ENCODE peak calls at places on chromosomes 2 and 18, in four cellular contexts. One of them, this sample, is unnamed.

GRCh38 chr2:182057002-182057401 is 71.3 kb downstream of the PPP1R1C start:
- DNase-seq in GM12878: no peak
- DNase-seq in HepG2: no peak
- DNase-seq in K562: no peak
- DNase-seq in this sample: no peak

GRCh38 chr2:236616031-236616430 is 46.4 kb downstream of the ACKR3 start:
- DNase-seq in GM12878: no peak
- DNase-seq in HepG2: no peak
- DNase-seq in K562: no peak
- DNase-seq in this sample: no peak

GRCh38 chr2:161178756-161179155 is 18.5 kb downstream of the TANK start:
- DNase-seq in GM12878: no peak
- DNase-seq in HepG2: no peak
- DNase-seq in K562: no peak
- DNase-seq in this sample: no peak

GRCh38 chr2:55712477-55713060 is 18.9 kb upstream of the PNPT1 start:
- DNase-seq in GM12878: no peak
- DNase-seq in HepG2: no peak
- DNase-seq in K562: no peak
- DNase-seq in this sample: no peak

GRCh38 chr2:173353556-173353955 is 1.1 kb upstream of the CDCA7 start:
- DNase-seq in GM12878: no peak
- DNase-seq in HepG2: no peak
- DNase-seq in K562: no peak
- DNase-seq in this sample: no peak

GRCh38 chr18:60391571-60392226 is 19.1 kb upstream of the MC4R start:
- DNase-seq in GM12878: no peak
- DNase-seq in HepG2: no peak
- DNase-seq in K562: no peak
- DNase-seq in this sample: no peak

GRCh38 chr2:13113016-13113415 is 396.3 kb downstream of the TRIB2 start:
- DNase-seq in GM12878: no peak
- DNase-seq in HepG2: no peak
- DNase-seq in K562: no peak
- DNase-seq in this sample: no peak

GRCh38 chr2:232540441-232541041 is 1.0 kb downstream of the CHRNG start:
- DNase-seq in GM12878: no peak
- DNase-seq in HepG2: no peak
- DNase-seq in K562: no peak
- DNase-seq in this sample: no peak

GRCh38 chr18:13615432-13615861 is 110.9 kb downstream of the FAM210A start:
- DNase-seq in GM12878: no peak
- DNase-seq in HepG2: no peak
- DNase-seq in K562: no peak
- DNase-seq in this sample: no peak

GRCh38 chr2:232269867-232270266 is 108.7 kb upstream of the ALPP start:
- DNase-seq in GM12878: no peak
- DNase-seq in HepG2: no peak
- DNase-seq in K562: no peak
- DNase-seq in this sample: no peak

GRCh38 chr2:134392689-134393476 is 139.0 kb downstream of the MGAT5 start:
- DNase-seq in GM12878: no peak
- DNase-seq in HepG2: no peak
- DNase-seq in K562: peak; percentile 7
- DNase-seq in this sample: no peak

GRCh38 chr2:230219419-230220331 is at the start of gene SP110:
- DNase-seq in GM12878: peak; percentile 78
- DNase-seq in HepG2: peak; percentile 65
- DNase-seq in K562: peak; percentile 69
- DNase-seq in this sample: peak; percentile 12

GRCh38 chr2:25845843-25846505 is 32.3 kb downstream of the ASXL2 start:
- DNase-seq in GM12878: no peak
- DNase-seq in HepG2: no peak
- DNase-seq in K562: no peak
- DNase-seq in this sample: no peak

GRCh38 chr2:106197878-106198277 is 3.8 kb upstream of the UXS1 start:
- DNase-seq in GM12878: no peak
- DNase-seq in HepG2: peak; percentile 93
- DNase-seq in K562: no peak
- DNase-seq in this sample: no peak

GRCh38 chr2:5530022-5530696 is 162.0 kb upstream of the SOX11 start:
- DNase-seq in GM12878: no peak
- DNase-seq in HepG2: no peak
- DNase-seq in K562: no peak
- DNase-seq in this sample: no peak

GRCh38 chr2:233329489-233330135 is 22.0 kb downstream of the SAG start:
- DNase-seq in GM12878: no peak
- DNase-seq in HepG2: no peak
- DNase-seq in K562: peak; percentile 34
- DNase-seq in this sample: no peak

GRCh38 chr18:47730795-47731194 is 199.7 kb downstream of the SMAD2 start:
- DNase-seq in GM12878: no peak
- DNase-seq in HepG2: no peak
- DNase-seq in K562: no peak
- DNase-seq in this sample: no peak

GRCh38 chr2:216555274-216555673 is 56.6 kb downstream of the RPL37A start:
- DNase-seq in GM12878: no peak
- DNase-seq in HepG2: no peak
- DNase-seq in K562: no peak
- DNase-seq in this sample: no peak

GRCh38 chr18:30328839-30329238 is 713.7 kb downstream of the DSC3 start:
- DNase-seq in GM12878: no peak
- DNase-seq in HepG2: no peak
- DNase-seq in K562: no peak
- DNase-seq in this sample: no peak

GRCh38 chr2:44570777-44571176 is 209.0 kb downstream of the CAMKMT start:
- DNase-seq in GM12878: no peak
- DNase-seq in HepG2: no peak
- DNase-seq in K562: no peak
- DNase-seq in this sample: no peak

GRCh38 chr2:143426296-143426695 is 297.1 kb downstream of the ARHGAP15 start:
- DNase-seq in GM12878: no peak
- DNase-seq in HepG2: no peak
- DNase-seq in K562: no peak
- DNase-seq in this sample: no peak

GRCh38 chr2:145066151-145066661 is 546.3 kb upstream of the ZEB2 start:
- DNase-seq in GM12878: no peak
- DNase-seq in HepG2: no peak
- DNase-seq in K562: no peak
- DNase-seq in this sample: no peak

GRCh38 chr18:66138642-66139041 is 387.8 kb downstream of the CDH7 start:
- DNase-seq in GM12878: no peak
- DNase-seq in HepG2: no peak
- DNase-seq in K562: no peak
- DNase-seq in this sample: no peak

GRCh38 chr2:14614011-14614410 is 18.5 kb upstream of the LRATD1 start:
- DNase-seq in GM12878: no peak
- DNase-seq in HepG2: no peak
- DNase-seq in K562: no peak
- DNase-seq in this sample: no peak

GRCh38 chr2:88517759-88518201 is 65.3 kb upstream of the FOXI3 start:
- DNase-seq in GM12878: no peak
- DNase-seq in HepG2: no peak
- DNase-seq in K562: no peak
- DNase-seq in this sample: no peak

GRCh38 chr2:171056307-171056706 is 104.4 kb downstream of the TLK1 start:
- DNase-seq in GM12878: no peak
- DNase-seq in HepG2: no peak
- DNase-seq in K562: no peak
- DNase-seq in this sample: no peak

GRCh38 chr2:47339745-47340541 is 63.0 kb upstream of the MSH2 start:
- DNase-seq in GM12878: no peak
- DNase-seq in HepG2: peak; percentile 58
- DNase-seq in K562: no peak
- DNase-seq in this sample: no peak

GRCh38 chr2:127193948-127194267 is 26.2 kb downstream of the CYP27C1 start:
- DNase-seq in GM12878: no peak
- DNase-seq in HepG2: no peak
- DNase-seq in K562: no peak
- DNase-seq in this sample: no peak

GRCh38 chr18:2274613-2275012 is 296.7 kb downstream of the METTL4 start:
- DNase-seq in GM12878: no peak
- DNase-seq in HepG2: no peak
- DNase-seq in K562: no peak
- DNase-seq in this sample: no peak

GRCh38 chr2:152505495-152505906 is 170.5 kb downstream of the FMNL2 start:
- DNase-seq in GM12878: peak; percentile 35
- DNase-seq in HepG2: no peak
- DNase-seq in K562: peak; percentile 76
- DNase-seq in this sample: no peak

GRCh38 chr2:204183608-204184007 is 247.0 kb downstream of the ICOS start:
- DNase-seq in GM12878: no peak
- DNase-seq in HepG2: no peak
- DNase-seq in K562: no peak
- DNase-seq in this sample: no peak

GRCh38 chr2:98458207-98458606 is 13.5 kb downstream of the INPP4A start:
- DNase-seq in GM12878: no peak
- DNase-seq in HepG2: no peak
- DNase-seq in K562: no peak
- DNase-seq in this sample: no peak

GRCh38 chr2:232321156-232321816 is 57.3 kb upstream of the ALPP start:
- DNase-seq in GM12878: no peak
- DNase-seq in HepG2: no peak
- DNase-seq in K562: peak; percentile 24
- DNase-seq in this sample: no peak

GRCh38 chr2:113980946-113981345 is 91.1 kb downstream of the ACTR3 start:
- DNase-seq in GM12878: no peak
- DNase-seq in HepG2: no peak
- DNase-seq in K562: no peak
- DNase-seq in this sample: no peak

DNA sequence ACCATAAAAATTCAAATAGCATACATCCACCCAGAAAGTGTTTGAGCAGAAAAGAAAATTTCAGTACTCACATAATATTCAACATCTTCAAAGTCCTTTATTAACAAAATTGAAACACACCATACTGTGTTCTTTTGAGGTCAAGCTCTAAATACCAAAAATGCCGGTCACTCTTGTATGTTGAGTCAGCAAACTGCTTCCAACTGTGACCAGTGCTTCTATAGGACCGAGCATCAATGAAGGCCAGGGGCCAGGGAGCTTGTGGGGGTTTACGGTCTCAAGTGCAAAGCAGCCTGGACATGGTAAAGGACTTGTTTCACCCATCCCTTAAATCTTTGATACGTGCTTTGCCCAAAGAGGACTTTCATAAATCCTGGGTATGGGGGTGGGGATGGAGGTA is 112.7 kb upstream of the REV1 start:
- DNase-seq in GM12878: no peak
- DNase-seq in HepG2: no peak
- DNase-seq in K562: no peak
- DNase-seq in this sample: no peak
- TF ChIP-seq TARDBP in GM12878: no peak
- TF ChIP-seq TARDBP in HepG2: no peak
- TF ChIP-seq TARDBP in K562: no peak
- TF ChIP-seq TARDBP in this sample: no peak

DNA sequence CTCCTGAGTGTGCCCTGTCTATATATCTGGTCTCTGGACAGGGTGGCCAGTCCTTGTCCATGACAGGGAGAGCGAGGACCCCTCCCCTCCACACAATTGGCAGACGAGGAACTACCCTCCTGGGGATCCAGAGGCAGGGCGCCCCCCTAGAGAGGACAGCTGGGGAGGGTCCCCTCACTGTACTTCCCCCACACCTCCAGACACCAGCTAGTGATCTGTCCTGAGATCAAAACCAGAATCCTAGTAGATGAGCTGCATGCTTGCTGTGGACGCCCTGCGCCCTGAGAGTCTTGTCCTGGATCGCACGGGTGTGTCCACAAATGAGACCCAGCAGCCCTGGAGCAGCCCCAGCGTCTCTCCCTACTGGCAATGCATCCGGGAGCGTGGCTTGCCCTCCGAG is 83.4 kb upstream of the PXDN start:
- DNase-seq in GM12878: no peak
- DNase-seq in HepG2: no peak
- DNase-seq in K562: no peak
- DNase-seq in this sample: no peak
- TF ChIP-seq TARDBP in GM12878: no peak
- TF ChIP-seq TARDBP in HepG2: no peak
- TF ChIP-seq TARDBP in K562: no peak
- TF ChIP-seq TARDBP in this sample: no peak

DNA sequence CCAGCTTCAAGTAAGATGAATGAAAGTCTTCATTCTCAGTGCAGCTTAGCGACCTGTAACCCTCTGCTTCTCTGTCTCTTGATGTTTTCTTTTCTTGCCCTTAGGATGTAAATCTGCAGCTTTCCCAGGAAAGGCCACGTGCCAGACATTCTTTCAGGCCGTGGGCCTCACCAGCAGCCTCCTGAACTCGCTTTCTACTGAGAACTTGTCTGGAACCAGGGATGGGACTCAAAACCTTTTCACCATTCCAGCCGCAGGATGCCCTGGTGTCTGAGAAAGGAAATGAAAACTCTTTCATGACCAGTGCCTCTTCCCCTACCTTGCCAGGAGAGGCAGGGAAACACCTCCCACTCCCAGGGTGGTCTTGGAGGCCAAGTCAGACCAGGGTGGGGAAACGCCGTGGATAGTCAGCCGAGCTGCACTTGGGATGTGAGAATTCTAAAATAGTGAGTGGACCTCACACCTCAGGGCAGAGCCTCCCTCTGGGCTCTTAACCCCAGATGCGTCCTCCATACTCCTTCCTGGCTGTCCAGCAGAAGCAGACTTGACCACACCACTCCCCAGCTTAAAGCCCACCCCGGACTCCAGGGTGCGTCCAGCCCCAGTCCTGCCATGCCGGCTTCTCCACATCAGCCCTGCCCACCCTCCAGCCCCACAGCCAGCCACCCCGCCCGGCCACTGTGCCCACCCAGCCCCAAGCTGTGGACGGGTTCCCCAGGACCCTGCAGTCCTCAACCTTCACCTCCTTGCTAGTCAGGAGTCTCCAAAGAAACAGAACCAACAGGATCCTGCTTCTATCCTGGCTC is 115.5 kb downstream of the TWIST2 start:
- DNase-seq in GM12878: no peak
- DNase-seq in HepG2: no peak
- DNase-seq in K562: no peak
- DNase-seq in this sample: no peak
- TF ChIP-seq TARDBP in GM12878: no peak
- TF ChIP-seq TARDBP in HepG2: no peak
- TF ChIP-seq TARDBP in K562: no peak
- TF ChIP-seq TARDBP in this sample: no peak

GRCh38 chr18:21505231-21505630 is 95.3 kb downstream of the ESCO1 start:
- DNase-seq in GM12878: no peak
- DNase-seq in HepG2: no peak
- DNase-seq in K562: no peak
- DNase-seq in this sample: no peak

GRCh38 chr18:21508302-21508701 is 92.2 kb downstream of the ESCO1 start:
- DNase-seq in GM12878: no peak
- DNase-seq in HepG2: no peak
- DNase-seq in K562: no peak
- DNase-seq in this sample: no peak

GRCh38 chr18:21499997-21500396 is 100.5 kb downstream of the ESCO1 start:
- DNase-seq in GM12878: no peak
- DNase-seq in HepG2: no peak
- DNase-seq in K562: no peak
- DNase-seq in this sample: no peak

GRCh38 chr18:21502661-21503060 is 97.8 kb downstream of the ESCO1 start:
- DNase-seq in GM12878: no peak
- DNase-seq in HepG2: no peak
- DNase-seq in K562: no peak
- DNase-seq in this sample: no peak
- TF ChIP-seq TARDBP in GM12878: no peak
- TF ChIP-seq TARDBP in HepG2: no peak
- TF ChIP-seq TARDBP in K562: no peak
- TF ChIP-seq TARDBP in this sample: no peak

This sample was measured in HEK293T.